ENCODE peak calls at places on chromosomes 4 and X, in nine cellular contexts. N, U, A, K, C, J, Y, G and W are unnamed samples.

GRCh38 chr4:8308144-8308543 is 38.6 kb downstream of the HTRA3 start:
- DNase-seq in N (no peak), U (no peak), A (no peak), K (no peak), C (no peak), J (no peak), Y (no peak), G (peak), W (no peak)

GRCh38 chr4:8081621-8082516 is 76.7 kb downstream of the ABLIM2 start:
- DNase-seq in N (no peak), U (no peak), A (no peak), K (no peak), C (no peak), J (no peak), Y (no peak), G (no peak), W (no peak)

GRCh38 chrX:106917830-106918500 is 2.2 kb upstream of the CLDN2 start:
- DNase-seq in N (peak), U (peak), A (peak), K (peak), C (no peak), J (no peak), Y (peak), G (no peak), W (no peak)

GRCh38 chr4:99847362-99847976 is 30.8 kb downstream of the DAPP1 start:
- DNase-seq in N (no peak), U (no peak), A (no peak), K (no peak), C (no peak), J (no peak), Y (no peak), G (no peak), W (no peak)

GRCh38 chr4:173246719-173247118 is 78.1 kb downstream of the GALNT7 start:
- DNase-seq in N (no peak), U (no peak), A (no peak), K (no peak), C (no peak), J (no peak), Y (no peak), G (no peak), W (no peak)

GRCh38 chrX:45142185-45142584 is 58.5 kb downstream of the DIPK2B start:
- DNase-seq in N (no peak), U (no peak), A (peak), K (no peak), C (no peak), J (no peak), Y (no peak), G (no peak), W (no peak)

GRCh38 chr4:5891563-5892320 is 1.1 kb downstream of the CRMP1 start:
- DNase-seq in N (no peak), U (no peak), A (no peak), K (no peak), C (no peak), J (no peak), Y (no peak), G (no peak), W (no peak)

GRCh38 chrX:25275159-25275558 is 259.4 kb upstream of the ARX start:
- DNase-seq in N (no peak), U (no peak), A (no peak), K (no peak), C (no peak), J (no peak), Y (no peak), G (no peak), W (no peak)

GRCh38 chrX:67607436-67607835 is 63.6 kb downstream of the AR start:
- DNase-seq in N (no peak), U (no peak), A (peak), K (peak), C (no peak), J (no peak), Y (no peak), G (no peak), W (no peak)

GRCh38 chr4:1910643-1911042 is 39.5 kb downstream of the NSD2 start:
- DNase-seq in N (peak), U (peak), A (peak), K (peak), C (no peak), J (no peak), Y (peak), G (no peak), W (no peak)

GRCh38 chrX:108130889-108131288 is 39.3 kb downstream of the ATG4A start:
- DNase-seq in N (no peak), U (no peak), A (no peak), K (no peak), C (no peak), J (no peak), Y (no peak), G (no peak), W (no peak)

GRCh38 chrX:41002021-41002420 is 83.2 kb upstream of the USP9X start:
- DNase-seq in N (no peak), U (no peak), A (no peak), K (no peak), C (no peak), J (no peak), Y (no peak), G (no peak), W (no peak)

GRCh38 chr4:48025005-48025404 is 8.4 kb downstream of the NIPAL1 start:
- DNase-seq in N (no peak), U (no peak), A (no peak), K (peak), C (no peak), J (no peak), Y (no peak), G (no peak), W (no peak)

GRCh38 chr4:140326395-140326993 is 47.0 kb upstream of the SCOC start:
- DNase-seq in N (peak), U (peak), A (peak), K (peak), C (no peak), J (no peak), Y (peak), G (no peak), W (peak)

GRCh38 chr4:110869862-110870577 is 247.1 kb upstream of the PITX2 start:
- DNase-seq in N (no peak), U (no peak), A (peak), K (peak), C (no peak), J (no peak), Y (no peak), G (no peak), W (no peak)

GRCh38 chrX:19625612-19626011 is 110.3 kb upstream of the MAP3K15 start:
- DNase-seq in N (peak), U (no peak), A (no peak), K (peak), C (no peak), J (no peak), Y (no peak), G (no peak), W (no peak)

GRCh38 chrX:2921750-2922149 is 7.4 kb downstream of the ARSD start:
- DNase-seq in N (no peak), U (no peak), A (no peak), K (no peak), C (no peak), J (no peak), Y (no peak), G (no peak), W (no peak)

GRCh38 chrX:130994671-130995070 is 63.5 kb upstream of the ARHGAP36 start:
- DNase-seq in N (no peak), U (peak), A (peak), K (peak), C (no peak), J (no peak), Y (no peak), G (no peak), W (no peak)

GRCh38 chr4:108292229-108292628 is 123.5 kb upstream of the LEF1 start:
- DNase-seq in N (no peak), U (no peak), A (no peak), K (no peak), C (no peak), J (no peak), Y (no peak), G (no peak), W (no peak)

GRCh38 chr4:163553146-163553545 is 58.7 kb downstream of the TMA16 start:
- DNase-seq in N (no peak), U (no peak), A (no peak), K (no peak), C (no peak), J (no peak), Y (no peak), G (no peak), W (no peak)

GRCh38 chr4:73019462-73020047 is 50.0 kb downstream of the COX18 start:
- DNase-seq in N (peak), U (peak), A (peak), K (peak), C (no peak), J (no peak), Y (no peak), G (no peak), W (no peak)

GRCh38 chrX:123475068-123475724 is 257.7 kb downstream of the THOC2 start:
- DNase-seq in N (no peak), U (no peak), A (peak), K (peak), C (no peak), J (no peak), Y (no peak), G (no peak), W (no peak)

GRCh38 chr4:40916880-40917279 is 167.1 kb downstream of the NSUN7 start:
- DNase-seq in N (no peak), U (peak), A (peak), K (peak), C (no peak), J (no peak), Y (no peak), G (no peak), W (no peak)

GRCh38 chrX:12988797-12989196 is 13.9 kb downstream of the TMSB4X start:
- DNase-seq in N (peak), U (no peak), A (peak), K (peak), C (no peak), J (no peak), Y (no peak), G (no peak), W (no peak)

GRCh38 chr4:157804986-157805385 is 367.8 kb downstream of the GASK1B start:
- DNase-seq in N (no peak), U (no peak), A (no peak), K (peak), C (no peak), J (no peak), Y (no peak), G (no peak), W (no peak)

GRCh38 chr4:8390604-8391003 is 49.9 kb downstream of the ACOX3 start:
- DNase-seq in N (no peak), U (no peak), A (no peak), K (no peak), C (no peak), J (no peak), Y (no peak), G (no peak), W (no peak)

GRCh38 chr4:1608821-1609500 is 75.2 kb downstream of the FAM53A start:
- DNase-seq in N (no peak), U (no peak), A (no peak), K (no peak), C (no peak), J (no peak), Y (no peak), G (peak), W (no peak)

GRCh38 chrX:6226646-6227444 is 1.8 kb downstream of the NLGN4X start:
- DNase-seq in N (no peak), U (no peak), A (no peak), K (no peak), C (no peak), J (no peak), Y (no peak), G (no peak), W (peak)

GRCh38 chrX:50770702-50771101 is 43.3 kb downstream of the SHROOM4 start:
- DNase-seq in N (no peak), U (no peak), A (no peak), K (peak), C (no peak), J (no peak), Y (no peak), G (no peak), W (no peak)

GRCh38 chr4:151035321-151035720 is 20.2 kb upstream of the LRBA start:
- DNase-seq in N (peak), U (no peak), A (no peak), K (no peak), C (no peak), J (no peak), Y (no peak), G (no peak), W (no peak)

GRCh38 chr4:15649914-15650545 is 5.1 kb downstream of the FBXL5 start:
- DNase-seq in N (peak), U (peak), A (peak), K (peak), C (peak), J (no peak), Y (no peak), G (no peak), W (peak)

GRCh38 chrX:1202251-1202650 is 10.2 kb downstream of the CRLF2 start:
- DNase-seq in N (no peak), U (no peak), A (no peak), K (no peak), C (no peak), J (no peak), Y (no peak), G (peak), W (no peak)

GRCh38 chr4:15010038-15010585 is 7.8 kb downstream of the CPEB2 start:
- DNase-seq in N (no peak), U (no peak), A (no peak), K (no peak), C (no peak), J (no peak), Y (no peak), G (no peak), W (no peak)

GRCh38 chr4:121764702-121765367 is at the start of gene SMIM43:
- DNase-seq in N (peak), U (no peak), A (peak), K (no peak), C (no peak), J (no peak), Y (no peak), G (no peak), W (no peak)

GRCh38 chrX:18833071-18833731 is 125.8 kb downstream of the PPEF1 start:
- DNase-seq in N (no peak), U (no peak), A (peak), K (no peak), C (no peak), J (no peak), Y (no peak), G (peak), W (no peak)

GRCh38 chr4:105158837-105159236 is 12.2 kb downstream of the TET2 start:
- DNase-seq in N (no peak), U (no peak), A (peak), K (peak), C (no peak), J (no peak), Y (no peak), G (peak), W (no peak)

GRCh38 chrX:150856101-150856500 is 42.4 kb downstream of the CD99L2 start:
- DNase-seq in N (no peak), U (no peak), A (no peak), K (peak), C (no peak), J (no peak), Y (no peak), G (no peak), W (no peak)

GRCh38 chrX:4550018-4550417 is 836.6 kb upstream of the PRKX start:
- DNase-seq in N (no peak), U (no peak), A (no peak), K (no peak), C (no peak), J (no peak), Y (no peak), G (no peak), W (no peak)

GRCh38 chr4:136967069-136967468 is 565.2 kb downstream of the PCDH18 start:
- DNase-seq in N (no peak), U (no peak), A (no peak), K (no peak), C (no peak), J (no peak), Y (no peak), G (no peak), W (no peak)